ENCODE peak calls at places on chromosomes 4 and X, in four cellular contexts. E is GM12878, F is HepG2, S is H1. O is an unnamed sample.

GRCh38 chr4:5945936-5946335 is 53.0 kb upstream of the CRMP1 start:
- DNase-seq in E (no peak), F (no peak), S (no peak), O (no peak)

GRCh38 chr4:22454955-22455354 is 60.9 kb downstream of the ADGRA3 start:
- DNase-seq in E (no peak), S (no peak), F (no peak), O (no peak)

GRCh38 chr4:183618681-183619080 is 40.3 kb downstream of the RWDD4 start:
- DNase-seq in F (peak; percentile 88), E (no peak), S (no peak), O (no peak)

GRCh38 chr4:147950840-147951239 is 219.0 kb downstream of the ARHGAP10 start:
- DNase-seq in E (no peak), S (no peak), F (no peak), O (no peak)

GRCh38 chrX:73851014-73852009 is 288.3 kb downstream of the CHIC1 start:
- DNase-seq in S (no peak), F (no peak), E (peak; percentile 90), O (no peak)

GRCh38 chr4:146654976-146655761 is 16.5 kb downstream of the POU4F2 start:
- DNase-seq in S (no peak), E (no peak), F (no peak), O (no peak)

GRCh38 chr4:163738521-163738920 is 244.0 kb downstream of the TMA16 start:
- DNase-seq in E (no peak), S (no peak), F (no peak), O (no peak)

GRCh38 chr4:146520894-146521542 is 722 bp downstream of the SLC10A7 start:
- DNase-seq in S (no peak), F (peak; percentile 71), E (peak; percentile 32), O (no peak)

GRCh38 chr4:5636766-5637670 is 71.3 kb downstream of the EVC2 start:
- DNase-seq in S (no peak), F (no peak), E (no peak), O (no peak)

GRCh38 chr4:60129740-60130139 is 1070.4 kb upstream of the ADGRL3 start:
- DNase-seq in F (no peak), S (no peak), E (no peak), O (no peak)

GRCh38 chrX:38652934-38653442 is 91.6 kb downstream of the TSPAN7 start:
- DNase-seq in F (no peak), S (no peak), E (no peak), O (no peak)

GRCh38 chrX:155071694-155072215 is 447 bp downstream of the BRCC3 start:
- DNase-seq in S (no peak), E (no peak), F (no peak), O (no peak)

GRCh38 chrX:77527233-77528001 is 80.2 kb downstream of the FGF16 start:
- DNase-seq in F (no peak), S (no peak), E (no peak), O (no peak)

DNA sequence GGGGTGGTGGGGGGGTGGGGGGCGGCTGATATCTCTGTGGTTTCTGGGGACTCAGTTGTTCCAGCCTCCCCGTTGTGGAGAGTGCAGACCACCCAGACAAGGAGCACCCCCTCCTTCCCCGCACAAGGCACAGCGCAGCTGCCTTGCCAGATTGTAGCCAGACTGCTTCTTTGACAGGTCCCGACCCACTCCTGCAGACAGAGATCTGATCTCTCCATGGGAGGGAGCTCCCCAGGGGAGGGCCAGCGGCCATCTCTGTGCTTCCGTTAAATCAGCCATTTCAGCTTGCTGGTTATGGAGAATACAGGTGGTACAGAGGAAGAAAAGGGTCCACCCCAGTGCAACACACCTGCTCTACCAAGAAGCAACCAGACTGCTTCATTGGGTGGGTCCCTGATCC is 80.8 kb downstream of the FGF16 start:
- DNase-seq in S (no peak), E (no peak), F (no peak), O (no peak)
- TF ChIP-seq ZNF274 in S (no peak), E (no peak), F (no peak), O (no peak)

GRCh38 chrX:121407627-121408026 is 360.2 kb downstream of the GLUD2 start:
- DNase-seq in E (no peak), S (no peak), F (no peak), O (no peak)
- TF ChIP-seq SUZ12 in E (no peak), S (no peak), F (no peak), O (no peak)

DNA sequence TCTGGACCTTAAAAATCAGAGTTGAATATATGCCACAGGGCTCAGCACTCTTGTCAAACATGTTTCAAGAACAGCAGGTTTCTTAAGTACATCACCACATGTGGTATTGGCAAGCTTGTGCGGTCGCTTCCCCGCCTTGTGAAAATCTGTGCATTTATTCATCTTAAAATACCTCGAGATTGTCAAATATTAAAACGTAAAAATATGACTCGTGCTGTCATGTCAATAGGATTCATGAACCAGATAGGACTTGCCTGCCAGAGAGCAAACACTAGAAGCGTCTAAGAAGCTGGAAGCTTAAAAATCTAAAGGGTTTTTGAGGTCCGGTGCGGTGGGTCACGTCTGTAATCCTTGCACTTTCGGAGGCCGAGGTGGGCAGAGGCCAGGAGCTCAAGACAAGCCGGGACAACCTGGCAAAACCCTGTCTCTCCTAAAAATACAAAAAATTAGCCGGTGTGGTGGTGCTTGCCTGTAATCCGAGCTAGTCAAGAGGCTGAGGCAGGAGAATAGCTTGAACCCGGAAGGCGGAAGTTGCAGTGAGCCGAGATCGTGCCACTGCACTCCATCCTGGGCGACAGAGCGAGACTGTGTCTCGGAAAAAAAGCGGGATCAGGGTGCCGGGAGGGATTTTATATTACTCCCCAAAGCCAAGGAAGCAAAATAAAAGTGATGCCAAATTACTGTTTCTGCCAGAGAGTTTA is 40.2 kb upstream of the TMEM154 start:
- DNase-seq in S (no peak), E (no peak), F (no peak), O (no peak)
- TF ChIP-seq ZNF274 in S (no peak), E (no peak), F (no peak), O (no peak)

GRCh38 chrX:69085826-69086225 is 79.4 kb downstream of the PJA1 start:
- DNase-seq in F (no peak), E (no peak), S (no peak), O (no peak)
- TF ChIP-seq SUZ12 in F (no peak), E (no peak), S (no peak), O (no peak)

GRCh38 chr4:154344686-154345085 is 146.9 kb downstream of the DCHS2 start:
- DNase-seq in E (no peak), S (no peak), F (peak; percentile 1), O (no peak)

GRCh38 chr4:154348657-154349056 is 142.9 kb downstream of the DCHS2 start:
- DNase-seq in E (no peak), F (peak; percentile 1), S (no peak), O (no peak)

GRCh38 chr4:154341448-154341847 is 150.2 kb downstream of the DCHS2 start:
- DNase-seq in F (no peak), S (no peak), E (no peak), O (no peak)

GRCh38 chr4:154349829-154350228 is 141.8 kb downstream of the DCHS2 start:
- DNase-seq in F (peak; percentile 12), E (no peak), S (no peak), O (no peak)

DNA sequence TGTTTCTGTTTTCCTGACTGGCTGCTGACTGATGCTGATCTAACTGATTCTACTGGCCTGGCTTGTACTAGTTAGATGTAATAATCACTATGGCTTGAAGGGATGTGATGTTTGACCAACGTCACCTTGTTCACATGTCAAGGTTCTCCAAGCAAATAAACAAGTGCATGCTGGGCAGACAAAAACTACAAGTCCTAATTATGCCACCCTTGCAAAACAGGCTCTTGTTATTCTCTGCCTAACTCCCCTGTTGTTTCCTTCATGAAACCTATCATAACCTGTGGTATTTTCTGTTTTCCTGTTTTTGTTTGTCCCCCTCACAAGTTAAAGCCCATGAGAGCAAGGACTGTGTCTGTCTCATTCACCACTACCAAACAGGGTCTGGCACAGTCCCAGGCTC is 146.2 kb downstream of the DCHS2 start:
- DNase-seq in F (no peak), E (no peak), S (no peak), O (no peak)
- TF ChIP-seq ZNF274 in F (no peak), E (no peak), S (no peak), O (no peak)

GRCh38 chrX:144896323-144896722 is 351.0 kb upstream of the SPANXN1 start:
- DNase-seq in S (no peak), E (no peak), F (no peak), O (no peak)
- TF ChIP-seq SUZ12 in S (no peak), E (no peak), F (no peak), O (no peak)

GRCh38 chr4:19262467-19262866 is 989.2 kb upstream of the SLIT2 start:
- DNase-seq in S (no peak), F (no peak), E (no peak), O (no peak)

GRCh38 chr4:19266566-19266965 is 985.1 kb upstream of the SLIT2 start:
- DNase-seq in E (no peak), S (no peak), F (no peak), O (peak; percentile 13)
- TF ChIP-seq ZNF274 in E (no peak), S (no peak), F (no peak), O (no peak)